ENCODE peak calls at places on chromosomes 3 and 15, in four cellular contexts. U, C, S and T are unnamed samples. For H3K4me1, the result is how much of the 10 kb centered on the place peaks cover.

GRCh38 chr3:160225181-160226025 is at the start of gene C3orf80:
- DNase-seq in U (peak), C (peak), S (peak), T (peak)

GRCh38 chr15:29656636-29657475 is 165.4 kb downstream of the TJP1 start:
- DNase-seq in U (no peak), C (no peak), S (no peak), T (peak)

GRCh38 chr3:835096-835495 is 257.7 kb upstream of the CNTN6 start:
- DNase-seq in U (no peak), C (no peak), S (no peak), T (no peak)

GRCh38 chr3:81419196-81419595 is 342.2 kb downstream of the GBE1 start:
- DNase-seq in U (no peak), C (no peak), S (no peak), T (no peak)

GRCh38 chr3:184448321-184449160 is 68.7 kb downstream of the CHRD start:
- DNase-seq in U (no peak), C (no peak), S (no peak), T (peak)

GRCh38 chr3:37221407-37221806 is 47.0 kb upstream of the LRRFIP2 start:
- DNase-seq in U (no peak), C (no peak), S (no peak), T (peak)

GRCh38 chr3:42148982-42149432 is 57.9 kb downstream of the TRAK1 start:
- DNase-seq in U (peak), C (no peak), S (no peak), T (peak)

GRCh38 chr3:30012941-30013543 is 593.4 kb upstream of the TGFBR2 start:
- DNase-seq in U (peak), C (peak), S (no peak), T (peak)

GRCh38 chr15:58212909-58213526 is 74.8 kb downstream of the AQP9 start:
- DNase-seq in U (peak), C (no peak), S (no peak), T (no peak)

GRCh38 chr3:10792208-10792607 is 23.8 kb upstream of the SLC6A11 start:
- DNase-seq in U (no peak), C (no peak), S (no peak), T (no peak)

GRCh38 chr3:179608931-179609720 is 4.5 kb downstream of the NDUFB5 start:
- DNase-seq in U (no peak), C (no peak), S (no peak), T (no peak)

GRCh38 chr15:52699457-52699856 is 20.3 kb upstream of the ATOSA start:
- DNase-seq in U (no peak), C (no peak), S (no peak), T (no peak)
- TF ChIP-seq CTCF in U (no peak), C (no peak), S (no peak), T (no peak)

GRCh38 chr3:52323526-52324295 is 7.6 kb downstream of the DNAH1 start:
- DNase-seq in U (no peak), C (no peak), S (peak), T (no peak)

GRCh38 chr3:52326976-52327375 is 10.9 kb downstream of the DNAH1 start:
- DNase-seq in U (no peak), C (no peak), S (peak), T (no peak)

GRCh38 chr3:52324676-52325075 is 8.6 kb downstream of the DNAH1 start:
- DNase-seq in U (no peak), C (no peak), S (peak), T (no peak)

GRCh38 chr3:52327486-52328290 is 11.6 kb downstream of the DNAH1 start:
- DNase-seq in U (no peak), C (no peak), S (peak), T (no peak)

DNA sequence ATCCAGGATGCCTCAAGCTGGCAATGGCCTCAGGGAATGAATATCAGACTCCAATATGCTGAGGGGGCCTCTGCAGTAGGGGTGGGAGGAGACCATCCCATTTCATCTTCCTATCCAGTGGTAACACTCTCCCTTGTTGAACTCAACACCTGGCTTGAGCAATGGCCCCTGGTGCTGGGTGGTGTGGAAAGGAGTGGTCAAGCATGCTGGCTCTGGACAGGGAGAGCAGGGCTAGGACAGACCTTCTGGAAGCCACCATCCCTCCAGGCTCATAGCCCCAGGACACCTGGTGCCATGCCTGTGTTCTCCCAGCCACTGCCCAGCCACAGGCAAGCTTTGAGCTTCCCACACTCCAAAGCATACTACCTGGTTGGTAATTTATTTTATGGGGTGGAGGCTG is 9.6 kb downstream of the DNAH1 start:
- DNase-seq in U (no peak), C (no peak), S (no peak), T (no peak)
- H3K4me1 ChIP-seq in U (under half), C (under half), S (under half), T (under half)

GRCh38 chr3:55875137-55875536 is 388.0 kb upstream of the WNT5A start:
- DNase-seq in U (no peak), C (no peak), S (no peak), T (no peak)
- TF ChIP-seq CTCF in U (no peak), C (no peak), S (no peak), T (no peak)

GRCh38 chr3:124635169-124635539 is 95.1 kb upstream of the UMPS start:
- DNase-seq in U (no peak), C (no peak), S (no peak), T (peak)

GRCh38 chr3:124632566-124633140 is 97.6 kb upstream of the UMPS start:
- DNase-seq in U (no peak), C (no peak), S (no peak), T (no peak)

GRCh38 chr3:124631727-124632126 is 98.5 kb upstream of the UMPS start:
- DNase-seq in U (no peak), C (no peak), S (no peak), T (no peak)

GRCh38 chr3:124634210-124635168 is 95.8 kb upstream of the UMPS start:
- DNase-seq in U (no peak), C (no peak), S (peak), T (peak)

DNA sequence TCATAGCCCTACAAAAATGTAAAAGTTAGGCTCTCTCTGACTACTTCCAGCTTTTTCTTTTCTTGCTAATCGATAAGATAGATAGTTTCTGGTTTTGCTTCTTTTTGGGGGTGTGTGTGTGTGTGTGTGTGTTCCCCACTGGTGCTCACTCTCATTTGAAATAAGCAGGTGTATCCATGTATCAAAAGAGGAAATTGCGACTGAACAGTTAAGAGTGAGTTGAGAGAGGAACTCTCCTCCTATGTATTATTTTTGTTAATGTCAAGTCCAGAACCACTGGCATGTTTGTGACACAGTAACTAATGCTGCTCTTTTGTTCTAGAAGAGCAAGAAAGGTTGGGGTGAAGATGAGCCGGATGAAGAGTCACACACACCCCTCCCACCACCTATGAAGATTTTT is 96.7 kb upstream of the UMPS start:
- DNase-seq in U (no peak), C (no peak), S (no peak), T (no peak)
- H3K4me1 ChIP-seq in U (under half), C (under half), S (under half), T (half or more)

GRCh38 chr3:136861890-136862610 is at the start of gene NCK1:
- DNase-seq in U (peak), C (peak), S (peak), T (peak)
- TF ChIP-seq CTCF in U (no peak), C (peak), S (no peak), T (no peak)

GRCh38 chr3:50260942-50261441 is 8.0 kb upstream of the SEMA3B start:
- DNase-seq in U (peak), C (no peak), S (no peak), T (no peak)
- H3K4me1 ChIP-seq in U (under half), C (half or more), S (under half), T (under half)